ENCODE peak calls at places on chromosomes 12 and 14, in ten cellular contexts. One of them, this sample, is unnamed.

GRCh38 chr12:26434299-26434915 is 239.0 kb downstream of the SSPN start:
- DNase-seq in PC-3: peak
- DNase-seq in NCI-H748 treated with DMSO at 0.1 percent for 48 hours: peak
- DNase-seq in fibroblast of the aortic adventitia: peak
- DNase-seq in cardiac muscle cell: peak
- DNase-seq in NCI-H1417 treated with DMSO at 0.1 percent for 48 hours: peak
- DNase-seq in AG08396: peak
- DNase-seq in endothelial cell of umbilical vein: peak
- DNase-seq in hypothalamus: no peak
- DNase-seq in neural crest cell: no peak
- DNase-seq in this sample: peak

GRCh38 chr12:6613015-6613775 is 6.0 kb upstream of the CHD4 start:
- DNase-seq in NCI-H748 treated with DMSO at 0.1 percent for 48 hours: peak
- DNase-seq in fibroblast of the aortic adventitia: peak
- DNase-seq in endothelial cell of umbilical vein: peak
- DNase-seq in cardiac muscle cell: peak
- DNase-seq in hypothalamus: peak
- DNase-seq in AG08396: peak
- DNase-seq in NCI-H1417 treated with DMSO at 0.1 percent for 48 hours: peak
- DNase-seq in neural crest cell: peak
- DNase-seq in PC-3: peak
- DNase-seq in this sample: peak

GRCh38 chr12:53096089-53096741 is 1.3 kb upstream of the IGFBP6 start:
- DNase-seq in NCI-H748 treated with DMSO at 0.1 percent for 48 hours: no peak
- DNase-seq in hypothalamus: no peak
- DNase-seq in cardiac muscle cell: peak
- DNase-seq in endothelial cell of umbilical vein: no peak
- DNase-seq in neural crest cell: no peak
- DNase-seq in fibroblast of the aortic adventitia: peak
- DNase-seq in PC-3: peak
- DNase-seq in AG08396: peak
- DNase-seq in NCI-H1417 treated with DMSO at 0.1 percent for 48 hours: no peak
- DNase-seq in this sample: no peak

GRCh38 chr12:127083028-127083949 is 1183.7 kb upstream of the TMEM132C start:
- DNase-seq in cardiac muscle cell: peak
- DNase-seq in fibroblast of the aortic adventitia: peak
- DNase-seq in NCI-H748 treated with DMSO at 0.1 percent for 48 hours: peak
- DNase-seq in hypothalamus: no peak
- DNase-seq in endothelial cell of umbilical vein: peak
- DNase-seq in NCI-H1417 treated with DMSO at 0.1 percent for 48 hours: peak
- DNase-seq in AG08396: peak
- DNase-seq in PC-3: peak
- DNase-seq in neural crest cell: no peak
- DNase-seq in this sample: peak

GRCh38 chr14:92696356-92696755 is 52.1 kb downstream of the LGMN start:
- DNase-seq in NCI-H1417 treated with DMSO at 0.1 percent for 48 hours: no peak
- DNase-seq in endothelial cell of umbilical vein: no peak
- DNase-seq in PC-3: no peak
- DNase-seq in AG08396: no peak
- DNase-seq in fibroblast of the aortic adventitia: no peak
- DNase-seq in hypothalamus: no peak
- DNase-seq in cardiac muscle cell: no peak
- DNase-seq in neural crest cell: no peak
- DNase-seq in NCI-H748 treated with DMSO at 0.1 percent for 48 hours: no peak
- DNase-seq in this sample: no peak

GRCh38 chr12:62640910-62641448 is 174.4 kb downstream of the MON2 start:
- DNase-seq in cardiac muscle cell: peak
- DNase-seq in AG08396: peak
- DNase-seq in fibroblast of the aortic adventitia: no peak
- DNase-seq in endothelial cell of umbilical vein: peak
- DNase-seq in NCI-H748 treated with DMSO at 0.1 percent for 48 hours: no peak
- DNase-seq in hypothalamus: no peak
- DNase-seq in NCI-H1417 treated with DMSO at 0.1 percent for 48 hours: no peak
- DNase-seq in neural crest cell: no peak
- DNase-seq in PC-3: peak
- DNase-seq in this sample: no peak

GRCh38 chr12:64099430-64099829 is 122.7 kb downstream of the KICS2 start:
- DNase-seq in neural crest cell: no peak
- DNase-seq in NCI-H748 treated with DMSO at 0.1 percent for 48 hours: no peak
- DNase-seq in NCI-H1417 treated with DMSO at 0.1 percent for 48 hours: no peak
- DNase-seq in fibroblast of the aortic adventitia: peak
- DNase-seq in PC-3: peak
- DNase-seq in AG08396: peak
- DNase-seq in hypothalamus: no peak
- DNase-seq in cardiac muscle cell: peak
- DNase-seq in endothelial cell of umbilical vein: peak
- DNase-seq in this sample: no peak

GRCh38 chr12:119718141-119718540 is 50.2 kb downstream of the PRKAB1 start:
- DNase-seq in PC-3: no peak
- DNase-seq in cardiac muscle cell: no peak
- DNase-seq in neural crest cell: no peak
- DNase-seq in hypothalamus: no peak
- DNase-seq in NCI-H748 treated with DMSO at 0.1 percent for 48 hours: no peak
- DNase-seq in fibroblast of the aortic adventitia: no peak
- DNase-seq in AG08396: no peak
- DNase-seq in NCI-H1417 treated with DMSO at 0.1 percent for 48 hours: no peak
- DNase-seq in endothelial cell of umbilical vein: no peak
- DNase-seq in this sample: no peak

GRCh38 chr12:11228268-11228879 is 41.1 kb downstream of the PRB3 start:
- DNase-seq in fibroblast of the aortic adventitia: peak
- DNase-seq in NCI-H1417 treated with DMSO at 0.1 percent for 48 hours: no peak
- DNase-seq in hypothalamus: no peak
- DNase-seq in PC-3: peak
- DNase-seq in NCI-H748 treated with DMSO at 0.1 percent for 48 hours: peak
- DNase-seq in AG08396: peak
- DNase-seq in neural crest cell: peak
- DNase-seq in endothelial cell of umbilical vein: peak
- DNase-seq in cardiac muscle cell: peak
- DNase-seq in this sample: peak

GRCh38 chr14:105007593-105008264 is 13.2 kb downstream of the CDCA4 start:
- DNase-seq in cardiac muscle cell: no peak
- DNase-seq in hypothalamus: no peak
- DNase-seq in endothelial cell of umbilical vein: no peak
- DNase-seq in fibroblast of the aortic adventitia: no peak
- DNase-seq in PC-3: no peak
- DNase-seq in neural crest cell: no peak
- DNase-seq in AG08396: no peak
- DNase-seq in NCI-H748 treated with DMSO at 0.1 percent for 48 hours: no peak
- DNase-seq in NCI-H1417 treated with DMSO at 0.1 percent for 48 hours: no peak
- DNase-seq in this sample: no peak

GRCh38 chr12:6230321-6231110 is 30.3 kb downstream of the CD9 start:
- DNase-seq in NCI-H1417 treated with DMSO at 0.1 percent for 48 hours: no peak
- DNase-seq in AG08396: no peak
- DNase-seq in neural crest cell: peak
- DNase-seq in endothelial cell of umbilical vein: no peak
- DNase-seq in cardiac muscle cell: peak
- DNase-seq in NCI-H748 treated with DMSO at 0.1 percent for 48 hours: no peak
- DNase-seq in hypothalamus: peak
- DNase-seq in fibroblast of the aortic adventitia: no peak
- DNase-seq in PC-3: peak
- DNase-seq in this sample: no peak

GRCh38 chr14:61489002-61489401 is 167.6 kb downstream of the PRKCH start:
- DNase-seq in cardiac muscle cell: no peak
- DNase-seq in NCI-H748 treated with DMSO at 0.1 percent for 48 hours: no peak
- DNase-seq in fibroblast of the aortic adventitia: peak
- DNase-seq in NCI-H1417 treated with DMSO at 0.1 percent for 48 hours: no peak
- DNase-seq in PC-3: no peak
- DNase-seq in endothelial cell of umbilical vein: no peak
- DNase-seq in hypothalamus: no peak
- DNase-seq in neural crest cell: no peak
- DNase-seq in AG08396: no peak
- DNase-seq in this sample: no peak

GRCh38 chr12:80821513-80822000 is 104.8 kb downstream of the MYF5 start:
- DNase-seq in cardiac muscle cell: no peak
- DNase-seq in PC-3: no peak
- DNase-seq in NCI-H1417 treated with DMSO at 0.1 percent for 48 hours: no peak
- DNase-seq in NCI-H748 treated with DMSO at 0.1 percent for 48 hours: no peak
- DNase-seq in AG08396: no peak
- DNase-seq in fibroblast of the aortic adventitia: no peak
- DNase-seq in endothelial cell of umbilical vein: no peak
- DNase-seq in neural crest cell: no peak
- DNase-seq in hypothalamus: no peak
- DNase-seq in this sample: peak

GRCh38 chr14:104746071-104746545 is 6.8 kb upstream of the SIVA1 start:
- DNase-seq in PC-3: no peak
- DNase-seq in neural crest cell: no peak
- DNase-seq in NCI-H748 treated with DMSO at 0.1 percent for 48 hours: no peak
- DNase-seq in fibroblast of the aortic adventitia: no peak
- DNase-seq in hypothalamus: no peak
- DNase-seq in NCI-H1417 treated with DMSO at 0.1 percent for 48 hours: no peak
- DNase-seq in endothelial cell of umbilical vein: no peak
- DNase-seq in cardiac muscle cell: no peak
- DNase-seq in AG08396: no peak
- DNase-seq in this sample: no peak

GRCh38 chr14:91418387-91419043 is 895 bp upstream of the CCDC88C start:
- DNase-seq in NCI-H1417 treated with DMSO at 0.1 percent for 48 hours: no peak
- DNase-seq in AG08396: peak
- DNase-seq in neural crest cell: peak
- DNase-seq in cardiac muscle cell: peak
- DNase-seq in fibroblast of the aortic adventitia: peak
- DNase-seq in NCI-H748 treated with DMSO at 0.1 percent for 48 hours: peak
- DNase-seq in endothelial cell of umbilical vein: peak
- DNase-seq in hypothalamus: peak
- DNase-seq in PC-3: peak
- DNase-seq in this sample: peak

GRCh38 chr14:68919129-68919927 is 59.8 kb downstream of the ACTN1 start:
- DNase-seq in cardiac muscle cell: no peak
- DNase-seq in NCI-H748 treated with DMSO at 0.1 percent for 48 hours: no peak
- DNase-seq in NCI-H1417 treated with DMSO at 0.1 percent for 48 hours: no peak
- DNase-seq in hypothalamus: no peak
- DNase-seq in neural crest cell: no peak
- DNase-seq in endothelial cell of umbilical vein: no peak
- DNase-seq in fibroblast of the aortic adventitia: no peak
- DNase-seq in PC-3: no peak
- DNase-seq in AG08396: no peak
- DNase-seq in this sample: no peak

GRCh38 chr12:53952871-53953734 is 1.6 kb upstream of the HOXC12 start:
- DNase-seq in endothelial cell of umbilical vein: no peak
- DNase-seq in AG08396: peak
- DNase-seq in cardiac muscle cell: no peak
- DNase-seq in NCI-H748 treated with DMSO at 0.1 percent for 48 hours: no peak
- DNase-seq in NCI-H1417 treated with DMSO at 0.1 percent for 48 hours: no peak
- DNase-seq in fibroblast of the aortic adventitia: no peak
- DNase-seq in neural crest cell: no peak
- DNase-seq in PC-3: peak
- DNase-seq in hypothalamus: no peak
- DNase-seq in this sample: no peak

GRCh38 chr14:29235991-29236390 is 469.4 kb downstream of the FOXG1 start:
- DNase-seq in NCI-H1417 treated with DMSO at 0.1 percent for 48 hours: no peak
- DNase-seq in cardiac muscle cell: peak
- DNase-seq in fibroblast of the aortic adventitia: peak
- DNase-seq in NCI-H748 treated with DMSO at 0.1 percent for 48 hours: no peak
- DNase-seq in neural crest cell: no peak
- DNase-seq in endothelial cell of umbilical vein: peak
- DNase-seq in AG08396: no peak
- DNase-seq in PC-3: no peak
- DNase-seq in hypothalamus: no peak
- DNase-seq in this sample: no peak

GRCh38 chr14:38941485-38941884 is 161.6 kb downstream of the SEC23A start:
- DNase-seq in AG08396: no peak
- DNase-seq in endothelial cell of umbilical vein: no peak
- DNase-seq in NCI-H748 treated with DMSO at 0.1 percent for 48 hours: no peak
- DNase-seq in cardiac muscle cell: no peak
- DNase-seq in hypothalamus: no peak
- DNase-seq in NCI-H1417 treated with DMSO at 0.1 percent for 48 hours: no peak
- DNase-seq in fibroblast of the aortic adventitia: no peak
- DNase-seq in PC-3: no peak
- DNase-seq in neural crest cell: no peak
- DNase-seq in this sample: no peak

GRCh38 chr12:2113501-2113912 is 60.7 kb downstream of the CACNA1C start:
- DNase-seq in NCI-H1417 treated with DMSO at 0.1 percent for 48 hours: no peak
- DNase-seq in endothelial cell of umbilical vein: no peak
- DNase-seq in fibroblast of the aortic adventitia: no peak
- DNase-seq in PC-3: no peak
- DNase-seq in neural crest cell: no peak
- DNase-seq in hypothalamus: no peak
- DNase-seq in AG08396: no peak
- DNase-seq in cardiac muscle cell: no peak
- DNase-seq in NCI-H748 treated with DMSO at 0.1 percent for 48 hours: no peak
- DNase-seq in this sample: no peak

GRCh38 chr14:88482524-88482923 is 72.3 kb downstream of the PTPN21 start:
- DNase-seq in AG08396: no peak
- DNase-seq in cardiac muscle cell: no peak
- DNase-seq in NCI-H748 treated with DMSO at 0.1 percent for 48 hours: no peak
- DNase-seq in neural crest cell: no peak
- DNase-seq in hypothalamus: no peak
- DNase-seq in fibroblast of the aortic adventitia: no peak
- DNase-seq in endothelial cell of umbilical vein: no peak
- DNase-seq in NCI-H1417 treated with DMSO at 0.1 percent for 48 hours: no peak
- DNase-seq in PC-3: no peak
- DNase-seq in this sample: no peak

GRCh38 chr14:88838015-88838414 is 13.6 kb downstream of the TTC8 start:
- DNase-seq in neural crest cell: no peak
- DNase-seq in NCI-H1417 treated with DMSO at 0.1 percent for 48 hours: peak
- DNase-seq in endothelial cell of umbilical vein: no peak
- DNase-seq in hypothalamus: no peak
- DNase-seq in fibroblast of the aortic adventitia: no peak
- DNase-seq in PC-3: no peak
- DNase-seq in NCI-H748 treated with DMSO at 0.1 percent for 48 hours: no peak
- DNase-seq in cardiac muscle cell: no peak
- DNase-seq in AG08396: no peak
- DNase-seq in this sample: no peak

GRCh38 chr12:48237048-48237630 is 34.0 kb upstream of the OR10AD1 start:
- DNase-seq in fibroblast of the aortic adventitia: no peak
- DNase-seq in PC-3: no peak
- DNase-seq in cardiac muscle cell: peak
- DNase-seq in NCI-H748 treated with DMSO at 0.1 percent for 48 hours: no peak
- DNase-seq in AG08396: no peak
- DNase-seq in neural crest cell: no peak
- DNase-seq in endothelial cell of umbilical vein: no peak
- DNase-seq in hypothalamus: no peak
- DNase-seq in NCI-H1417 treated with DMSO at 0.1 percent for 48 hours: no peak
- DNase-seq in this sample: no peak

GRCh38 chr14:81313775-81314429 is 86.2 kb downstream of the STON2 start:
- DNase-seq in hypothalamus: no peak
- DNase-seq in fibroblast of the aortic adventitia: no peak
- DNase-seq in NCI-H748 treated with DMSO at 0.1 percent for 48 hours: no peak
- DNase-seq in cardiac muscle cell: peak
- DNase-seq in PC-3: no peak
- DNase-seq in NCI-H1417 treated with DMSO at 0.1 percent for 48 hours: no peak
- DNase-seq in AG08396: no peak
- DNase-seq in endothelial cell of umbilical vein: no peak
- DNase-seq in neural crest cell: no peak
- DNase-seq in this sample: no peak

GRCh38 chr14:73283592-73284379 is 46.5 kb downstream of the PAPLN start:
- DNase-seq in PC-3: peak
- DNase-seq in fibroblast of the aortic adventitia: peak
- DNase-seq in NCI-H1417 treated with DMSO at 0.1 percent for 48 hours: no peak
- DNase-seq in endothelial cell of umbilical vein: no peak
- DNase-seq in neural crest cell: no peak
- DNase-seq in hypothalamus: no peak
- DNase-seq in cardiac muscle cell: peak
- DNase-seq in AG08396: no peak
- DNase-seq in NCI-H748 treated with DMSO at 0.1 percent for 48 hours: no peak
- DNase-seq in this sample: no peak

This sample was measured in SK-N-DZ.